ENCODE peak calls at places on chromosome 3, in four cellular contexts. C is esophagus squamous epithelium, G is H1, S is ovary. N is an unnamed sample.

GRCh38 chr3:142962520-142963265 is 781 bp downstream of the PAQR9 start:
- DNase-seq in C (no peak), G (no peak), S (no peak), N (no peak)

GRCh38 chr3:42117175-42118008 is 26.2 kb downstream of the TRAK1 start:
- DNase-seq in C (no peak), G (peak; percentile 31), S (peak; percentile 43), N (no peak)

GRCh38 chr3:166190360-166190759 is 353.1 kb upstream of the BCHE start:
- DNase-seq in C (no peak), G (peak; percentile 15), S (no peak), N (no peak)

GRCh38 chr3:17195856-17196604 is 311.3 kb downstream of the PLCL2 start:
- DNase-seq in C (no peak), G (no peak), S (no peak), N (no peak)

GRCh38 chr3:59212128-59212764 is 162.4 kb upstream of the CFAP20DC start:
- DNase-seq in C (no peak), G (no peak), S (no peak), N (no peak)

GRCh38 chr3:192408007-192408655 is 319.2 kb downstream of the FGF12 start:
- DNase-seq in C (no peak), G (no peak), S (peak; percentile 47), N (no peak)

GRCh38 chr3:149936812-149937230 is 33.9 kb downstream of the PFN2 start:
- DNase-seq in C (no peak), G (peak; percentile 50), S (no peak), N (no peak)

GRCh38 chr3:65356331-65357286 is 668.8 kb upstream of the ADAMTS9 start:
- DNase-seq in C (no peak), G (no peak), S (peak; percentile 36), N (peak; percentile 43)

GRCh38 chr3:37779289-37780152 is 82.2 kb upstream of the CTDSPL start:
- DNase-seq in C (no peak), G (peak; percentile 10), S (no peak), N (no peak)

GRCh38 chr3:24454393-24454792 is 40.3 kb downstream of the THRB start:
- DNase-seq in C (no peak), G (no peak), S (no peak), N (no peak)

GRCh38 chr3:5391226-5391625 is 203.7 kb downstream of the EDEM1 start:
- DNase-seq in C (no peak), G (no peak), S (no peak), N (no peak)

GRCh38 chr3:44359146-44359751 is 20.7 kb downstream of the TCAIM start:
- DNase-seq in C (no peak), G (peak; percentile 21), S (no peak), N (no peak)

GRCh38 chr3:171825222-171825828 is 15.0 kb upstream of the PLD1 start:
- DNase-seq in C (no peak), G (no peak), S (no peak), N (no peak)

GRCh38 chr3:181824961-181825360 is 113.2 kb downstream of the SOX2 start:
- DNase-seq in C (no peak), G (no peak), S (no peak), N (no peak)

GRCh38 chr3:188916934-188917391 is 254.8 kb upstream of the TPRG1 start:
- DNase-seq in C (no peak), G (no peak), S (no peak), N (no peak)

GRCh38 chr3:30505866-30506517 is 100.4 kb upstream of the TGFBR2 start:
- DNase-seq in C (no peak), G (no peak), S (no peak), N (no peak)

GRCh38 chr3:126212629-126213375 is 32.4 kb upstream of the ALDH1L1 start:
- DNase-seq in C (no peak), G (peak; percentile 43), S (peak; percentile 70), N (no peak)

DNA sequence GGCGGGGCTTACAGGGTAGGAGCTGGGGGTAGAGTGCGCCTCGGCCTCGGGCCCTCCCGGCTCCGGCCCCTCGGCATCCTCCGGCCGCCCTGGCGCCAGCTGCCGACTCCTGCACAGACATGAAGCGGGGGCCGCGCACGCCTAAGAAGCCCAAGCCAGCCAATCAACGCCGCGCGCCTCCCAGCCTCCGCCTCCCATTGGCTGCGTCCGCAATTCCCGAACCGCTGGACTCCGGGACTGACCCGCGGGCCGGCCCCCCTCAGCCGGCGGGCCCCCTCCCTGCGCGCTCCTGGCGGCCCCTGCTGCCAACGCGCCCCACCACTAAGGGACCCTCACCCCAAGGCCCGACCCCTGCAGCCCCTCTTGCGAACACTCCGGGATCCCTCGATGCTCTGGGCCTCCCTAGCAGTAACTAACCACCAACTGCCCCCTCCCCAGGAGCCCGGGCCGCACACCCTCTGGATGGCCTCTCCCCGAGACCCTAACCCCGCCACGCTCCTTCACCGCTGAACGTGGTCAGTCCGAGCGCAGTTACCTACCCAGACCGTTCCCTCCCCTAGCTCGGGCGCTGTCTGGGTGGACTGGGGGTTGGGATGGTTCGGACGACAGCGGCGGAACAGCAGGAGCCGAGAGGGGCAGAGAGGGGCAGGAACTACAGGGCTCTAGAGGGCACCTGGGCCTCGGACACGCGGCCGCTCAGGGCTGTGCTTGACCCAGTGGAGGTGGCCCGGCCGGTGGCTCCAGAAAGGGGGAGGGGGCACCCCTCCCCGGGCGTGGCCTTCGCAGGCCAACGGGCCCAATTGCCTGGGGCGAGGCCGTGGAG is 5.0 kb downstream of the GATA2 start:
- DNase-seq in C (no peak), G (peak; percentile 62), S (peak; percentile 75), N (peak; percentile 89)
- H3K4me1 ChIP-seq in C (peaks cover 44% of the 10 kb centered on the region), G (peaks cover 57% of the 10 kb centered on the region), S (peaks cover 19% of the 10 kb centered on the region), N (no peaks in the 10 kb centered on the region)

GRCh38 chr3:51388286-51389029 is 2.6 kb upstream of the RBM15B start:
- DNase-seq in C (no peak), G (no peak), S (no peak), N (no peak)
- H3K36me3 ChIP-seq in C (peaks cover 41% of the 10 kb centered on the region), G (peaks cover 52% of the 10 kb centered on the region), S (no peaks in the 10 kb centered on the region), N (peaks cover 68% of the 10 kb centered on the region)

GRCh38 chr3:15623535-15624450 is 22.2 kb downstream of the BTD start:
- DNase-seq in C (no peak), G (no peak), S (no peak), N (no peak)
- H3K27ac ChIP-seq in C (no peak overlapping the region), G (no peak overlapping the region), S (no peak overlapping the region), N (no peak overlapping the region)

GRCh38 chr3:129064969-129065726 is 4.6 kb downstream of the GP9 start:
- DNase-seq in C (no peak), G (no peak), S (no peak), N (no peak)
- H3K4me1 ChIP-seq in C (no peaks in the 10 kb centered on the region), G (no peaks in the 10 kb centered on the region), S (peaks cover 3% of the 10 kb centered on the region), N (no peaks in the 10 kb centered on the region)

GRCh38 chr3:13289771-13290285 is 130.3 kb downstream of the NUP210 start:
- DNase-seq in C (no peak), G (no peak), S (no peak), N (peak; percentile 30)
- H3K36me3 ChIP-seq in C (no peaks in the 10 kb centered on the region), G (no peaks in the 10 kb centered on the region), S (no peaks in the 10 kb centered on the region), N (no peaks in the 10 kb centered on the region)